ENCODE peak calls at places on chromosomes 11 and 22, in ten cellular contexts. F, Y, W, N, C, T, E, R, J and M are unnamed samples. For H3K4me1, the result is how much of the 10 kb centered on the place peaks cover.

GRCh38 chr11:71283960-71284359 is 31.6 kb upstream of the SHANK2 start:
- DNase-seq in F (no peak), C (no peak), N (no peak), R (peak), T (peak), J (peak), Y (no peak), W (peak), E (peak), M (peak)

GRCh38 chr11:45578286-45578685 is 87.1 kb downstream of the CHST1 start:
- DNase-seq in F (peak), W (no peak), E (no peak), R (no peak), J (no peak), C (no peak), Y (peak), T (no peak), N (no peak), M (peak)

GRCh38 chr22:49677495-49677889 is 150.2 kb downstream of the BRD1 start:
- DNase-seq in R (no peak), N (no peak), W (no peak), E (no peak), F (no peak), J (no peak), Y (no peak), C (no peak), T (peak), M (peak)

GRCh38 chr11:115501895-115502589 is 2.2 kb downstream of the CADM1 start:
- DNase-seq in F (no peak), C (peak), W (no peak), J (no peak), E (no peak), Y (peak), T (no peak), R (peak), N (no peak), M (no peak)

GRCh38 chr22:38455530-38456271 is 702 bp upstream of the KCNJ4 start:
- DNase-seq in E (no peak), T (no peak), C (peak), F (peak), Y (peak), J (no peak), W (no peak), R (no peak), N (no peak), M (no peak)

GRCh38 chr22:37529652-37530345 is 10.6 kb upstream of the CARD10 start:
- DNase-seq in E (no peak), T (no peak), N (no peak), W (peak), J (no peak), F (no peak), C (no peak), Y (peak), R (no peak), M (no peak)

GRCh38 chr11:47394322-47395224 is 13.8 kb upstream of the SLC39A13 start:
- DNase-seq in N (no peak), E (peak), C (no peak), T (peak), J (peak), W (peak), F (peak), R (peak), Y (no peak), M (peak)

GRCh38 chr11:112620621-112621394 is 340.4 kb upstream of the NCAM1 start:
- DNase-seq in C (no peak), E (no peak), R (no peak), J (peak), F (no peak), W (no peak), T (no peak), Y (no peak), N (peak), M (no peak)

GRCh38 chr22:19783531-19784395 is 23.2 kb downstream of the TBX1 start:
- DNase-seq in W (no peak), F (no peak), J (no peak), Y (no peak), E (no peak), R (no peak), N (no peak), C (no peak), T (no peak), M (peak)

GRCh38 chr11:65434667-65435179 is 12.1 kb downstream of the NEAT1 start:
- DNase-seq in J (no peak), W (peak), Y (no peak), N (no peak), T (peak), R (no peak), C (no peak), F (no peak), E (no peak), M (no peak)

GRCh38 chr11:116852261-116853125 is 15.1 kb upstream of the APOA1 start:
- DNase-seq in W (peak), N (no peak), R (no peak), Y (no peak), C (no peak), F (no peak), T (no peak), E (no peak), J (no peak), M (peak)

GRCh38 chr11:62542111-62542745 is 4.4 kb downstream of the AHNAK start:
- DNase-seq in T (no peak), N (no peak), J (no peak), W (peak), F (no peak), R (no peak), E (peak), Y (no peak), C (no peak), M (no peak)

GRCh38 chr11:64085915-64086262 is 50.2 kb downstream of the FLRT1 start:
- DNase-seq in E (no peak), W (no peak), T (no peak), C (no peak), F (no peak), R (no peak), Y (peak), J (no peak), N (no peak), M (no peak)

GRCh38 chr11:27839226-27839913 is 139.1 kb upstream of the BDNF start:
- DNase-seq in Y (no peak), J (no peak), E (no peak), W (no peak), T (no peak), F (no peak), N (no peak), R (peak), C (peak), M (no peak)

GRCh38 chr11:16795146-16795545 is 56.7 kb downstream of the C11orf58 start:
- DNase-seq in R (no peak), T (no peak), W (no peak), J (peak), F (no peak), N (no peak), Y (no peak), C (no peak), E (no peak), M (peak)

GRCh38 chr11:76248210-76248609 is 41.9 kb upstream of the WNT11 start:
- DNase-seq in W (no peak), C (peak), Y (no peak), T (no peak), N (no peak), F (peak), E (no peak), J (no peak), R (no peak), M (no peak)

GRCh38 chr11:65546217-65546958 is 11.8 kb downstream of the LTBP3 start:
- DNase-seq in F (peak), J (peak), T (peak), N (peak), C (peak), E (peak), Y (peak), W (peak), R (peak), M (peak)

GRCh38 chr11:518463-519202 is 11.6 kb upstream of the RNH1 start:
- DNase-seq in C (peak), Y (peak), J (peak), R (peak), W (peak), E (peak), T (peak), F (peak), N (peak), M (peak)

GRCh38 chr11:133999355-133999754 is 42.6 kb upstream of the IGSF9B start:
- DNase-seq in Y (no peak), C (no peak), T (no peak), R (no peak), E (no peak), F (no peak), N (no peak), W (no peak), J (no peak), M (peak)

GRCh38 chr11:120249279-120250022 is 9.5 kb downstream of the POU2F3 start:
- DNase-seq in N (no peak), R (no peak), E (no peak), F (no peak), C (no peak), W (no peak), Y (no peak), T (no peak), J (no peak), M (peak)

GRCh38 chr11:62512961-62513360 is 33.6 kb downstream of the AHNAK start:
- DNase-seq in R (no peak), J (no peak), C (no peak), W (no peak), Y (no peak), T (no peak), F (no peak), E (no peak), N (no peak), M (no peak)

GRCh38 chr22:37716708-37717107 is 19.9 kb downstream of the TRIOBP start:
- DNase-seq in E (no peak), W (no peak), Y (no peak), R (no peak), C (no peak), N (no peak), J (no peak), F (no peak), T (no peak), M (no peak)

GRCh38 chr11:65479184-65480145 is 19.4 kb upstream of the MALAT1 start:
- DNase-seq in F (no peak), N (no peak), E (peak), C (peak), J (peak), R (no peak), Y (peak), T (peak), W (peak), M (no peak)

GRCh38 chr11:44338031-44338430 is 28.1 kb upstream of the ALX4 start:
- DNase-seq in E (no peak), N (no peak), W (no peak), Y (no peak), T (no peak), R (no peak), C (no peak), J (no peak), F (no peak), M (no peak)

DNA sequence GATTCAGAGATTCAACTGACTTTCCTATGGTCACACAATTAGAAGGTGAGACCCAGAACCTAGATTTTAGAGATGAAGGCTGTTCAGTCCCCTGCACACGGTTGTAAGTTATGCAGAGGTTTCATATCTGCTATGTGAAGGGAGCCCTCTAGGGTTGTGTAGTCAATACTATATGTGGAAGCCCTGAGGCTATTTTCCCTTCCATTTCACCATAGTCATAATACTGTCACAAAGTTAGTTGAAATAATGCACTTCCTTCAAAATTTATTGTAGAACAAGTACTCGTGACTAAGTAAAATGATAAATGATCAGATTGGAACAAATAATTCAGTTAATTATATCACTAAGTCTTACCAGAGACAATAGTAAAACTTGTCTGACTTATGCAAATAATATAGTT is 48.8 kb downstream of the ENDOD1 start:
- DNase-seq in E (no peak), F (peak), N (no peak), Y (no peak), R (no peak), C (no peak), J (no peak), W (no peak), T (no peak), M (no peak)
- TF ChIP-seq CTCF in E (peak), F (peak), N (peak), Y (peak), R (peak), C (peak), J (no peak), W (no peak), T (no peak), M (peak)

GRCh38 chr22:26471522-26471921 is 12.1 kb downstream of the HPS4 start:
- DNase-seq in C (no peak), W (no peak), F (no peak), Y (no peak), E (peak), J (peak), T (no peak), N (peak), R (peak), M (no peak)
- TF ChIP-seq POLR2AphosphoS5 in C (no peak), W (no peak), F (no peak), Y (no peak), E (no peak), J (no peak), T (no peak), N (no peak), R (no peak), M (no peak)

DNA sequence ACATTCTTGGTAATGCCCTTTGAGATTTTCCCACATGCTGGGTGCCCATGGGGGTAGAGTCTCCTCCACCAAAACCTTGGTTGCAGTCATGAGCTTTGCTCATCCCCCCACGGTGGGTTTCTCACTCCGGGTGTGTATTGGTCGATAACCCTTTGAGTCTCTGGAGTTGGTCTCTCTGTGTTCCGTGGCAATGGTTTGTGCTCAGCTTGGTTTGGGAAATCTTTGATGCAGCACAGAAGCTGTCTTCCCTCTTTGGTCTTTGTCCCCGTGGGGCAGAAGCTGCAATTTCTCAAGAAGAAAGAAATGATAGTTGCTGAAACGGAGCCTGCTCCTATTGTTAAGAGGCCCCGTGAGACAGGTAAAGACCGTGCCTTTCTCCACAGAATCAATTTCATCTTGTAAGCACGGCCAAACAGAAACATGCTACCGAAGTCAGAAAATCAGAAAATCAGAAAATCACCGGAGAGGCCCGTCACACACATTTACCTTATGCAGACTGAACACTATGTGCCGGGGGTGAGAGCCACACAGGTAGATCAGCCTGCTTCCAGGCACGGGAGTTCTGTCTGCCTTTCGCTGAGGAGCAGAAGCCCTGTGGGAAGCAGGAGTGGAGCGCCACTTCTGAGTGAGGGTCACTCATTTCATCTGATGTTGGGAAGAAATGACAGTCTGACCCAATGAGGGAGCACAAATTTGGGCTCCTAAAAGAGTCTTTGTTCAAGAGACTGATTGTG is 186.1 kb downstream of the TBC1D22A start:
- DNase-seq in F (no peak), E (no peak), Y (no peak), R (no peak), T (no peak), N (no peak), W (no peak), J (no peak), C (no peak), M (no peak)
- H3K4me1 ChIP-seq in F (under half), E (under half), Y (under half), R (under half), T (under half), N (under half), W (under half), J (under half), C (under half), M (under half)

GRCh38 chr22:45337536-45337935 is 27.8 kb downstream of the FAM118A start:
- DNase-seq in E (no peak), N (no peak), C (no peak), Y (no peak), W (no peak), R (no peak), T (no peak), J (no peak), F (no peak), M (no peak)
- TF ChIP-seq CTCF in E (no peak), N (no peak), C (no peak), Y (no peak), W (no peak), R (no peak), T (no peak), J (no peak), F (no peak), M (no peak)

GRCh38 chr11:10931761-10932700 is 74.2 kb upstream of the ZBED5 start:
- DNase-seq in C (peak), E (no peak), F (no peak), Y (no peak), W (peak), J (no peak), N (no peak), R (no peak), T (no peak), M (no peak)
- TF ChIP-seq POLR2AphosphoS5 in C (no peak), E (no peak), F (no peak), Y (no peak), W (no peak), J (no peak), N (peak), R (no peak), T (no peak), M (no peak)

DNA sequence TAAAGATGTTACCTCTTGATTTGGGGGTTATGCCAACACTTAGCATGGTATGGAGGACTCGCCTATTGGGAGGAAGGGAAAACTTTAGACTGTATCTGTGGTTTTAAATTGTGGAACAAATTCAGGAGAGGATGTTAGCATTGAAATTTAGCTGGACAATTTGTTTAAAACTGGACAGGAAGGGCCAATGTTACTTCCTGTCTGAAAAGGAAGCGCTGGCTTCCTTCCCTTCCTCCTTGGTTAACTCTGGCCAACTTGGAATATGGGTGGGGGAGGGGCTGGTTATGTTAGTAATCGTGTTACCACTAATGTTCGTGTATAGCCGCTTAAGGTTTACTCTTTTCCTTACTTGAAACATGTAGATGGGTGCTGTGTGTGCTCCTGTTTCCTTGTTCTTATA is 13.9 kb downstream of the CTNND1 start:
- DNase-seq in J (no peak), W (no peak), Y (no peak), T (no peak), E (no peak), N (no peak), F (no peak), C (no peak), R (no peak), M (no peak)
- H3K4me1 ChIP-seq in J (half or more), W (half or more), Y (half or more), T (under half), E (half or more), N (half or more), F (under half), C (under half), R (half or more), M (under half)

GRCh38 chr22:29071261-29072045 is 1.4 kb upstream of the KREMEN1 start:
- DNase-seq in N (no peak), T (peak), Y (no peak), W (peak), R (peak), J (peak), C (peak), E (peak), F (no peak), M (peak)
- TF ChIP-seq CTCF in N (no peak), T (no peak), Y (no peak), W (no peak), R (peak), J (no peak), C (no peak), E (no peak), F (no peak), M (no peak)

GRCh38 chr11:2993000-2993330 is 836 bp upstream of the NAP1L4 start:
- DNase-seq in T (no peak), N (no peak), C (no peak), E (no peak), R (no peak), W (no peak), F (no peak), Y (no peak), J (no peak), M (no peak)

GRCh38 chr11:2992234-2992999 is at the start of gene NAP1L4:
- DNase-seq in F (peak), W (peak), E (peak), Y (peak), C (peak), R (peak), T (peak), J (peak), N (peak), M (peak)

GRCh38 chr11:2989551-2989950 is 2.6 kb downstream of the NAP1L4 start:
- DNase-seq in J (no peak), N (no peak), E (no peak), Y (no peak), W (no peak), T (no peak), R (no peak), F (no peak), C (no peak), M (no peak)

GRCh38 chr11:2990617-2991476 is 1.3 kb downstream of the NAP1L4 start:
- DNase-seq in F (peak), W (peak), Y (no peak), R (peak), E (no peak), N (no peak), T (no peak), J (no peak), C (peak), M (no peak)

GRCh38 chr11:2991477-2992233 is 474 bp downstream of the NAP1L4 start:
- DNase-seq in J (peak), E (no peak), N (no peak), T (no peak), R (peak), C (peak), W (no peak), Y (no peak), F (no peak), M (no peak)
- TF ChIP-seq POLR2AphosphoS5 in J (no peak), E (no peak), N (no peak), T (peak), R (no peak), C (no peak), W (no peak), Y (no peak), F (peak), M (no peak)